ENCODE peak calls at places on chromosomes 11 and 22, in four cellular contexts. V, I, U and O are unnamed samples.

GRCh38 chr11:123624974-123625373 is 29.4 kb downstream of the SCN3B start:
- DNase-seq in V (no peak), I (no peak), U (no peak), O (no peak)

GRCh38 chr11:93236741-93237675 is 39.2 kb upstream of the SLC36A4 start:
- DNase-seq in V (no peak), I (no peak), U (no peak), O (no peak)

GRCh38 chr11:112196519-112197087 is 21.3 kb downstream of the BCO2 start:
- DNase-seq in V (no peak), I (no peak), U (no peak), O (no peak)

GRCh38 chr11:69913591-69914285 is 94.5 kb upstream of the FGF3 start:
- DNase-seq in V (no peak), I (no peak), U (no peak), O (no peak)

GRCh38 chr22:22031183-22031560 is 48.6 kb upstream of the TOP3B start:
- DNase-seq in V (no peak), I (no peak), U (no peak), O (no peak)

GRCh38 chr11:339963-340362 is 19.3 kb upstream of the IFITM3 start:
- DNase-seq in V (no peak), I (no peak), U (no peak), O (no peak)

GRCh38 chr22:38162881-38163843 is 18.5 kb downstream of the PLA2G6 start:
- DNase-seq in V (no peak), I (no peak), U (no peak), O (no peak)

GRCh38 chr22:25572708-25573161 is 8.3 kb downstream of the GRK3 start:
- DNase-seq in V (no peak), I (no peak), U (peak; percentile 43), O (no peak)

GRCh38 chr11:76609736-76610370 is 60.7 kb downstream of the LRRC32 start:
- DNase-seq in V (no peak), I (peak; percentile 81), U (no peak), O (no peak)

GRCh38 chr22:40709752-40710413 is 30.6 kb downstream of the MCHR1 start:
- DNase-seq in V (no peak), I (no peak), U (no peak), O (peak; percentile 18)

GRCh38 chr22:24728790-24729637 is 45.5 kb downstream of the PIWIL3 start:
- DNase-seq in V (no peak), I (no peak), U (no peak), O (no peak)

GRCh38 chr11:69086741-69087524 is 38.2 kb downstream of the TPCN2 start:
- DNase-seq in V (no peak), I (no peak), U (no peak), O (no peak)

GRCh38 chr11:38723361-38723760 is 2125.3 kb upstream of the RAG2 start:
- DNase-seq in V (no peak), I (no peak), U (no peak), O (no peak)

GRCh38 chr22:23787910-23788309 is 1.1 kb downstream of the SMARCB1 start:
- DNase-seq in V (no peak), I (no peak), U (no peak), O (no peak)

GRCh38 chr11:121309688-121310087 is 17.1 kb downstream of the SC5D start:
- DNase-seq in V (no peak), I (no peak), U (peak; percentile 60), O (no peak)

GRCh38 chr11:126390418-126390817 is 34.9 kb downstream of the ST3GAL4 start:
- DNase-seq in V (no peak), I (no peak), U (no peak), O (no peak)

GRCh38 chr22:37425800-37426531 is 1.3 kb downstream of the ELFN2 start:
- DNase-seq in V (no peak), I (no peak), U (no peak), O (no peak)

GRCh38 chr11:130180491-130180890 is 20.9 kb downstream of the ST14 start:
- DNase-seq in V (no peak), I (no peak), U (peak; percentile 61), O (no peak)

GRCh38 chr11:9590717-9591116 is 17.2 kb downstream of the WEE1 start:
- DNase-seq in V (no peak), I (no peak), U (no peak), O (no peak)

GRCh38 chr22:39559456-39560105 is 11.0 kb upstream of the CACNA1I start:
- DNase-seq in V (no peak), I (no peak), U (peak; percentile 51), O (no peak)

GRCh38 chr11:108009497-108010360 is 1.0 kb downstream of the CUL5 start:
- DNase-seq in V (no peak), I (no peak), U (no peak), O (no peak)

GRCh38 chr11:126638663-126639062 is 283.2 kb downstream of the ST3GAL4 start:
- DNase-seq in V (no peak), I (no peak), U (no peak), O (no peak)

GRCh38 chr11:118916842-118917388 is 8.8 kb downstream of the BCL9L start:
- DNase-seq in V (no peak), I (no peak), U (no peak), O (peak; percentile 62)

GRCh38 chr22:20091690-20092476 is 11.8 kb downstream of the DGCR8 start:
- DNase-seq in V (no peak), I (no peak), U (no peak), O (no peak)

GRCh38 chr11:88103337-88104206 is 71.7 kb downstream of the RAB38 start:
- DNase-seq in V (no peak), I (no peak), U (peak; percentile 25), O (no peak)

GRCh38 chr22:29339381-29340235 is 24.1 kb upstream of the RASL10A start:
- DNase-seq in V (no peak), I (no peak), U (no peak), O (no peak)

GRCh38 chr22:30947163-30947820 is 21.3 kb downstream of the MORC2 start:
- DNase-seq in V (no peak), I (peak; percentile 51), U (no peak), O (no peak)
- TF ChIP-seq CTCF in V (no peak), I (no peak), U (no peak), O (no peak)

DNA sequence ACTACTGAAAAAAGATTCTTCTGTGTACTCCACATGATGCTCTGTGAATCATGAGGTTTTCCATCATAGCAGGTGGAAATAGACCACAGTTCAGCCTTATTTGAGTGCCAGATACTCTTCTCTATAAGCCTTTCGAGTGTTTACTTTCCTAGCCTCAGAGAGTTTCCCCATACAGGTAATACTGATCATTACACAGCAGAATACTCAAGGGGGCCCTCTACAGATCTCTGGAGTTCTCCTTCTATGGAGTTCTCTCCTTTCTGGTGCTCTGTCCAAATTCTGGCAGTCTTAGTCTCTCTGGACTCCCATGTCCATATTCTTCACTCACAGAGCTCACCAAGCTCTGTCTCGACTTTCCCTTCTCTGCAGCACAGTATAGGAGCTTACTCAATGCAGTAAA is 175.7 kb upstream of the CARD18 start:
- DNase-seq in V (no peak), I (no peak), U (no peak), O (no peak)
- TF ChIP-seq CTCF in V (no peak), I (no peak), U (no peak), O (no peak)

GRCh38 chr22:43013355-43014061 is 1.4 kb downstream of the PACSIN2 start:
- DNase-seq in V (no peak), I (no peak), U (no peak), O (no peak)

GRCh38 chr22:43009444-43009843 is 5.5 kb downstream of the PACSIN2 start:
- DNase-seq in V (no peak), I (no peak), U (no peak), O (no peak)

GRCh38 chr22:43012390-43012789 is 2.6 kb downstream of the PACSIN2 start:
- DNase-seq in V (no peak), I (no peak), U (no peak), O (no peak)

GRCh38 chr22:43008921-43009320 is 6.0 kb downstream of the PACSIN2 start:
- DNase-seq in V (no peak), I (no peak), U (no peak), O (no peak)

DNA sequence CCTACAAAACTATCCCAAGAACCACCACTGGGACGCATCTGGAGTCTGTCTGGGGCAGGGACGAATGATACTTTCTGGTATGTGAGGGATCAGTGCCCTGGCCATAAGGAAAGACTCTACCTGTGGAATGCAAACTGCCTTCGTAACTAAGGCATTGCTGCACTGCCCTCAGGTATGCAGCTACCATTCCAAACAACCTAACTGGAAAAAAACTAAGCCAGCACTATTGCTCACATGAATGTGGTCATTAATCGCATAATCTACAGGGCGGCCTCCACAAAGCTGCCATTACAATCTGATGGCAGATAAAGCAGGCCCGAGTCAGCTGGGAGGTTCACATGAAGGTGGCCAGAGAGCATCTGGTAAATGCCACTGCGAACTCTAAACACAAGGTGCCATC is 3.9 kb downstream of the PACSIN2 start:
- DNase-seq in V (no peak), I (no peak), U (no peak), O (no peak)
- TF ChIP-seq CTCF in V (no peak), I (no peak), U (no peak), O (no peak)

GRCh38 chr22:35046744-35047462 is 19.1 kb upstream of the ISX start:
- DNase-seq in V (no peak), I (no peak), U (no peak), O (no peak)

GRCh38 chr22:35045451-35045850 is 20.5 kb upstream of the ISX start:
- DNase-seq in V (no peak), I (no peak), U (no peak), O (no peak)

GRCh38 chr22:35044607-35045390 is 21.2 kb upstream of the ISX start:
- DNase-seq in V (no peak), I (no peak), U (no peak), O (no peak)

GRCh38 chr22:35043932-35044319 is 22.0 kb upstream of the ISX start:
- DNase-seq in V (no peak), I (no peak), U (no peak), O (no peak)

GRCh38 chr22:35043251-35043931 is 22.6 kb upstream of the ISX start:
- DNase-seq in V (no peak), I (no peak), U (peak; percentile 39), O (no peak)
- TF ChIP-seq CTCF in V (no peak), I (no peak), U (peak; percentile 59), O (no peak)